ENCODE peak calls at places on chromosome 14, in seven cellular contexts. D, M, W, H, C, G and P are unnamed samples.

GRCh38 chr14:56339855-56340701 is 221.9 kb downstream of the PELI2 start:
- DNase-seq in D (peak), M (peak), W (peak), H (peak), C (peak), G (peak), P (peak)

GRCh38 chr14:105489607-105490317 is 1.3 kb upstream of the TEDC1 start:
- DNase-seq in D (peak), M (peak), W (peak), H (peak), C (peak), G (peak), P (peak)

GRCh38 chr14:94935901-94936300 is 166.0 kb upstream of the GSC start:
- DNase-seq in D (no peak), M (no peak), W (no peak), H (no peak), C (no peak), G (no peak), P (no peak)

GRCh38 chr14:77186911-77187648 is 5.5 kb downstream of the TMEM63C start:
- DNase-seq in D (no peak), M (no peak), W (no peak), H (no peak), C (no peak), G (no peak), P (peak)

GRCh38 chr14:88481794-88482193 is 73.0 kb downstream of the PTPN21 start:
- DNase-seq in D (no peak), M (no peak), W (no peak), H (no peak), C (no peak), G (no peak), P (no peak)

GRCh38 chr14:68349900-68350323 is 443.0 kb downstream of the ZFP36L1 start:
- DNase-seq in D (no peak), M (no peak), W (peak), H (peak), C (no peak), G (no peak), P (peak)

GRCh38 chr14:76779221-76780057 is 18.2 kb downstream of the VASH1 start:
- DNase-seq in D (no peak), M (no peak), W (no peak), H (no peak), C (no peak), G (no peak), P (no peak)

GRCh38 chr14:56262530-56262929 is 144.3 kb downstream of the PELI2 start:
- DNase-seq in D (no peak), M (no peak), W (no peak), H (no peak), C (no peak), G (no peak), P (no peak)

GRCh38 chr14:21852061-21852664 is 178.5 kb upstream of the OR4E1 start:
- DNase-seq in D (no peak), M (no peak), W (no peak), H (peak), C (peak), G (no peak), P (peak)

GRCh38 chr14:103220982-103221641 is 97.9 kb downstream of the TNFAIP2 start:
- DNase-seq in D (no peak), M (no peak), W (no peak), H (no peak), C (no peak), G (no peak), P (peak)